ENCODE peak calls at places on chromosomes 11 and 22, in five cellular contexts. C is NB4; F is stimulated activated effector memory CD8-positive, alpha-beta T cell treated with anti-CD3 and anti-CD28 coated beads, Interleukin-12 subunit alpha, Interleukin-12 subunit beta, amount 100 ng/mL, for 72 hours; A is psoas muscle; I is stimulated activated CD8-positive, alpha-beta memory T cell treated with anti-CD3 and anti-CD28 coated beads, Interleukin-15, amount 100 ng/mL, for 1 hour. D is an unnamed sample.

GRCh38 chr11:116312560-116313340 is 460.0 kb downstream of the BUD13 start:
- DNase-seq in C (no peak), A (peak; percentile 67), F (no peak), I (no peak), D (no peak)

GRCh38 chr22:43346521-43346929 is 3.4 kb upstream of the SCUBE1 start:
- DNase-seq in I (peak; percentile 49), F (peak; percentile 80), C (peak; percentile 61), A (peak; percentile 52), D (no peak)

GRCh38 chr22:50526849-50527801 is 1.7 kb upstream of the SCO2 start:
- DNase-seq in I (no peak), C (peak; percentile 90), F (peak; percentile 84), A (peak; percentile 58), D (no peak)

GRCh38 chr11:75480185-75480889 is 45.4 kb downstream of the GDPD5 start:
- DNase-seq in I (no peak), A (no peak), F (no peak), C (no peak), D (no peak)

GRCh38 chr11:123429851-123430735 is at the start of gene GRAMD1B:
- DNase-seq in C (peak; percentile 93), F (peak; percentile 82), A (peak; percentile 38), I (peak; percentile 38), D (no peak)

GRCh38 chr22:24185001-24185500 is 3.8 kb downstream of the SUSD2 start:
- DNase-seq in C (no peak), I (no peak), F (no peak), A (no peak), D (no peak)

GRCh38 chr22:24685804-24686203 is 82.8 kb downstream of the GGT1 start:
- DNase-seq in A (no peak), F (no peak), I (no peak), C (no peak), D (no peak)

GRCh38 chr11:81071641-81072040 is 1630.8 kb upstream of the TENM4 start:
- DNase-seq in F (no peak), C (no peak), I (no peak), A (no peak), D (no peak)

GRCh38 chr11:65459552-65459951 is 37.0 kb downstream of the NEAT1 start:
- DNase-seq in F (no peak), C (no peak), A (no peak), I (no peak), D (no peak)

GRCh38 chr11:46248270-46249102 is 29.0 kb upstream of the CREB3L1 start:
- DNase-seq in F (no peak), C (peak; percentile 77), I (no peak), A (no peak), D (peak; percentile 98)

GRCh38 chr11:1889941-1890855 is 1.5 kb downstream of the PRR33 start:
- DNase-seq in F (no peak), A (no peak), C (peak; percentile 80), I (no peak), D (no peak)

GRCh38 chr11:70509476-70509875 is 111.1 kb downstream of the CTTN start:
- DNase-seq in C (no peak), A (peak; percentile 8), F (no peak), I (no peak), D (no peak)

GRCh38 chr11:106880121-106880520 is 138.2 kb downstream of the GUCY1A2 start:
- DNase-seq in C (no peak), A (no peak), I (no peak), F (no peak), D (no peak)

GRCh38 chr11:36278531-36279245 is 10.5 kb downstream of the COMMD9 start:
- DNase-seq in I (no peak), C (no peak), F (no peak), A (no peak), D (no peak)

GRCh38 chr22:28952857-28953256 is 69.5 kb downstream of the ZNRF3 start:
- DNase-seq in C (no peak), A (no peak), F (no peak), I (no peak), D (no peak)

GRCh38 chr11:132496341-132496740 is 1036.0 kb downstream of the OPCML start:
- DNase-seq in I (no peak), C (no peak), F (no peak), A (no peak), D (no peak)

GRCh38 chr11:44943696-44944095 is 7.0 kb downstream of the TP53I11 start:
- DNase-seq in I (no peak), A (no peak), C (no peak), F (no peak), D (no peak)

GRCh38 chr11:14075118-14075601 is 112.6 kb downstream of the SPON1 start:
- DNase-seq in C (peak; percentile 12), A (no peak), F (peak; percentile 67), I (peak; percentile 10), D (no peak)

GRCh38 chr11:1667906-1668305 is 29.1 kb upstream of the KRTAP5-6 start:
- DNase-seq in A (no peak), F (no peak), C (no peak), I (no peak), D (no peak)

GRCh38 chr11:35344990-35345655 is 74.2 kb downstream of the SLC1A2 start:
- DNase-seq in C (peak; percentile 4), F (no peak), A (peak; percentile 29), I (no peak), D (no peak)

GRCh38 chr11:65593518-65594414 is 1.8 kb downstream of the KCNK7 start:
- DNase-seq in F (peak; percentile 71), I (no peak), A (no peak), C (peak; percentile 55), D (no peak)

GRCh38 chr11:762421-763072 is 14.7 kb downstream of the GATD1 start:
- DNase-seq in A (no peak), I (no peak), C (peak; percentile 76), F (no peak), D (peak; percentile 76)

GRCh38 chr11:75334976-75335375 is 16.5 kb downstream of the ARRB1 start:
- DNase-seq in C (no peak), A (no peak), F (no peak), I (no peak), D (no peak)

GRCh38 chr11:101583180-101584128 is at the start of gene TRPC6:
- DNase-seq in C (no peak), A (no peak), I (no peak), F (no peak), D (no peak)

GRCh38 chr11:111446404-111447152 is 65.6 kb downstream of the BTG4 start:
- DNase-seq in C (peak; percentile 98), I (peak; percentile 43), A (peak; percentile 61), F (peak; percentile 77), D (peak; percentile 39)

GRCh38 chr11:17652556-17652955 is 66.8 kb upstream of the MYOD1 start:
- DNase-seq in I (no peak), C (no peak), A (no peak), F (no peak), D (no peak)

GRCh38 chr11:7016011-7016410 is 4.1 kb downstream of the ZNF214 start:
- DNase-seq in I (no peak), F (no peak), C (no peak), A (no peak), D (no peak)

GRCh38 chr22:36385491-36386350 is 2.0 kb downstream of the MYH9 start:
- DNase-seq in A (peak; percentile 70), C (peak; percentile 76), I (no peak), F (peak; percentile 80), D (no peak)

GRCh38 chr11:115606223-115607220 is 102.3 kb upstream of the CADM1 start:
- DNase-seq in A (peak; percentile 33), F (no peak), C (no peak), I (no peak), D (no peak)

GRCh38 chr11:119470316-119471266 is 47.6 kb upstream of the THY1 start:
- DNase-seq in F (no peak), A (peak; percentile 47), C (no peak), I (no peak), D (peak; percentile 43)

GRCh38 chr11:105960252-105961245 is 61.5 kb downstream of the MSANTD4 start:
- DNase-seq in F (no peak), I (no peak), A (no peak), C (no peak), D (no peak)

GRCh38 chr11:10452211-10452767 is 2.8 kb upstream of the AMPD3 start:
- DNase-seq in A (no peak), C (peak; percentile 32), I (no peak), F (no peak), D (no peak)

GRCh38 chr11:62143727-62144126 is 19.9 kb downstream of the INCENP start:
- DNase-seq in I (no peak), F (no peak), C (no peak), A (no peak), D (no peak)

GRCh38 chr22:35930933-35931332 is 97.7 kb downstream of the RBFOX2 start:
- DNase-seq in F (no peak), I (no peak), A (no peak), C (peak; percentile 57), D (no peak)

GRCh38 chr11:132196928-132197327 is 826.5 kb downstream of the NTM start:
- DNase-seq in F (no peak), C (no peak), A (no peak), I (no peak), D (no peak)

D was measured in HS-27A.